ENCODE peak calls at places on chromosomes 4 and X, in seven cellular contexts. L is A549, W is IMR-90, S is GM12878, F is SK-N-SH, G is K562, Q is H1. K is an unnamed sample.

GRCh38 chrX:125202486-125203378 is 116.9 kb upstream of the TEX13C start:
- DNase-seq in L (no peak), W (no peak), S (no peak), F (peak), G (no peak), Q (no peak), K (no peak)

GRCh38 chr4:6619466-6620255 is 20.8 kb upstream of the MRFAP1 start:
- DNase-seq in L (no peak), W (no peak), S (no peak), F (peak), G (no peak), Q (no peak), K (no peak)

GRCh38 chr4:123505457-123506310 is 109.1 kb downstream of the SPRY1 start:
- DNase-seq in L (peak), W (peak), S (no peak), F (peak), G (peak), Q (peak), K (peak)

GRCh38 chrX:124127496-124127895 is 166.0 kb downstream of the STAG2 start:
- DNase-seq in L (peak), W (no peak), S (no peak), F (no peak), G (no peak), Q (no peak), K (no peak)

GRCh38 chr4:76688737-76689078 is 209.2 kb downstream of the SOWAHB start:
- DNase-seq in L (no peak), W (peak), S (no peak), F (peak), G (no peak), Q (no peak), K (no peak)

GRCh38 chr4:110988741-110989140 is 365.9 kb upstream of the PITX2 start:
- DNase-seq in L (no peak), W (no peak), S (no peak), F (no peak), G (no peak), Q (no peak), K (no peak)

GRCh38 chrX:1449581-1450149 is 3.0 kb downstream of the ASMTL start:
- DNase-seq in L (no peak), W (no peak), S (no peak), F (no peak), G (no peak), Q (no peak), K (no peak)

GRCh38 chrX:71941771-71942170 is 31.1 kb downstream of the NHSL2 start:
- DNase-seq in L (no peak), W (peak), S (no peak), F (no peak), G (no peak), Q (no peak), K (no peak)

GRCh38 chr4:173343832-173344397 is 9.8 kb upstream of the HMGB2 start:
- DNase-seq in L (no peak), W (no peak), S (no peak), F (no peak), G (no peak), Q (no peak), K (no peak)

GRCh38 chr4:99655315-99656081 is 2.1 kb downstream of the C4orf54 start:
- DNase-seq in L (no peak), W (peak), S (no peak), F (no peak), G (no peak), Q (no peak), K (no peak)

GRCh38 chr4:40310225-40310624 is 24.9 kb upstream of the CHRNA9 start:
- DNase-seq in L (no peak), W (no peak), S (no peak), F (no peak), G (no peak), Q (no peak), K (no peak)

GRCh38 chr4:52037730-52038108 is 380 bp downstream of the SGCB start:
- DNase-seq in L (peak), W (peak), S (no peak), F (peak), G (no peak), Q (no peak), K (no peak)

GRCh38 chrX:48890934-48891401 is 6.6 kb downstream of the TIMM17B start:
- DNase-seq in L (no peak), W (no peak), S (no peak), F (peak), G (no peak), Q (no peak), K (no peak)

GRCh38 chrX:70922776-70923473 is 8.0 kb downstream of the SLC7A3 start:
- DNase-seq in L (no peak), W (no peak), S (no peak), F (no peak), G (no peak), Q (no peak), K (no peak)

GRCh38 chrX:156004740-156005139 is 7.2 kb downstream of the IL9R start:
- DNase-seq in L (no peak), W (no peak), S (no peak), F (no peak), G (no peak), Q (no peak), K (no peak)

GRCh38 chr4:110442788-110443187 is 33.2 kb upstream of the ENPEP start:
- DNase-seq in L (no peak), W (no peak), S (no peak), F (no peak), G (no peak), Q (no peak), K (no peak)

GRCh38 chrX:42378857-42379256 is 399.1 kb downstream of the PPP1R2C start:
- DNase-seq in L (no peak), W (no peak), S (no peak), F (no peak), G (no peak), Q (no peak), K (no peak)

GRCh38 chrX:129963729-129964128 is 18.7 kb upstream of the BCORL1 start:
- DNase-seq in L (no peak), W (no peak), S (no peak), F (no peak), G (no peak), Q (no peak), K (no peak)

GRCh38 chr4:77430847-77431246 is 174.8 kb upstream of the CXCL13 start:
- DNase-seq in L (no peak), W (no peak), S (no peak), F (no peak), G (peak), Q (no peak), K (no peak)

GRCh38 chr4:178970433-178971140 is 1528.3 kb upstream of the AGA start:
- DNase-seq in L (no peak), W (no peak), S (no peak), F (no peak), G (no peak), Q (no peak), K (no peak)

GRCh38 chr4:89290727-89291126 is 16.9 kb downstream of the GPRIN3 start:
- DNase-seq in L (no peak), W (no peak), S (no peak), F (no peak), G (no peak), Q (no peak), K (no peak)

GRCh38 chr4:18937746-18938145 is 916.2 kb upstream of the LCORL start:
- DNase-seq in L (no peak), W (no peak), S (no peak), F (no peak), G (no peak), Q (no peak), K (no peak)

GRCh38 chr4:52588771-52589591 is 70.1 kb downstream of the USP46 start:
- DNase-seq in L (no peak), W (peak), S (no peak), F (no peak), G (no peak), Q (no peak), K (no peak)

GRCh38 chrX:85620466-85620865 is 241.0 kb upstream of the POF1B start:
- DNase-seq in L (no peak), W (no peak), S (no peak), F (no peak), G (no peak), Q (no peak), K (no peak)

GRCh38 chr4:3422808-3423297 is 18.9 kb upstream of the HGFAC start:
- DNase-seq in L (no peak), W (no peak), S (no peak), F (no peak), G (no peak), Q (no peak), K (no peak)

GRCh38 chr4:161554372-161554990 is 609.3 kb downstream of the FSTL5 start:
- DNase-seq in L (peak), W (peak), S (no peak), F (no peak), G (no peak), Q (no peak), K (no peak)
- TF ChIP-seq RFX5 in L (no peak), W (no peak), S (no peak), F (no peak), G (no peak), Q (no peak), K (no peak)

GRCh38 chr4:157821814-157822213 is 351.0 kb downstream of the GASK1B start:
- DNase-seq in L (no peak), W (no peak), S (no peak), F (no peak), G (no peak), Q (no peak), K (no peak)

GRCh38 chr4:157819693-157820464 is 352.9 kb downstream of the GASK1B start:
- DNase-seq in L (no peak), W (no peak), S (no peak), F (no peak), G (no peak), Q (no peak), K (no peak)

GRCh38 chr4:157818946-157819692 is 353.7 kb downstream of the GASK1B start:
- DNase-seq in L (no peak), W (no peak), S (no peak), F (no peak), G (no peak), Q (no peak), K (no peak)

DNA sequence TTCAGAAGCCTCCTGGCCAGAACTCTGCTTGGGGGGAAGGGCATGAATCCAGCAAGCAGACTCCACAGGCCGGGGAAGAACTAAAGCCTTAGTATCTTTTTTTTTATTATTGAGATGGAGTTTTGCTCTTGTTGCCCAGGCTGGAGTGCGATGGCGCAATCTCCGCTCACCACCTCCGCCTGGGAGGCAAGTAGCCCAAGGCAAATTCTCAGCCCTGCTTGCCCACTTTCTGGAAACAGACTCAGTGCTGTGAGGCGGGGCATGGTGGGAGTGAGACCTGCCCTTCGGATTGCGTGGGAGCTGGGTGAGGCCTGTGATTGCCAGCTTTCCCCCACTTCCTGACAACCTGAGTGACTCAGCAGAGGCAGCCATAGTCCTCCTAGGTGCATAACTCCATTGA is 348.8 kb downstream of the GASK1B start:
- DNase-seq in L (no peak), W (no peak), S (no peak), F (no peak), G (no peak), Q (no peak), K (no peak)
- TF ChIP-seq RFX5 in L (no peak), W (no peak), S (no peak), F (no peak), G (no peak), Q (no peak), K (no peak)

GRCh38 chrX:131843996-131844395 is 179.1 kb upstream of the STK26 start:
- DNase-seq in L (no peak), W (no peak), S (no peak), F (no peak), G (no peak), Q (no peak), K (no peak)

GRCh38 chrX:131841496-131842410 is 181.3 kb upstream of the STK26 start:
- DNase-seq in L (peak), W (peak), S (no peak), F (peak), G (peak), Q (no peak), K (peak)

GRCh38 chrX:131840799-131841495 is 182.2 kb upstream of the STK26 start:
- DNase-seq in L (no peak), W (no peak), S (no peak), F (peak), G (no peak), Q (no peak), K (no peak)

GRCh38 chrX:131845771-131846170 is 177.3 kb upstream of the STK26 start:
- DNase-seq in L (no peak), W (no peak), S (no peak), F (no peak), G (no peak), Q (no peak), K (no peak)

DNA sequence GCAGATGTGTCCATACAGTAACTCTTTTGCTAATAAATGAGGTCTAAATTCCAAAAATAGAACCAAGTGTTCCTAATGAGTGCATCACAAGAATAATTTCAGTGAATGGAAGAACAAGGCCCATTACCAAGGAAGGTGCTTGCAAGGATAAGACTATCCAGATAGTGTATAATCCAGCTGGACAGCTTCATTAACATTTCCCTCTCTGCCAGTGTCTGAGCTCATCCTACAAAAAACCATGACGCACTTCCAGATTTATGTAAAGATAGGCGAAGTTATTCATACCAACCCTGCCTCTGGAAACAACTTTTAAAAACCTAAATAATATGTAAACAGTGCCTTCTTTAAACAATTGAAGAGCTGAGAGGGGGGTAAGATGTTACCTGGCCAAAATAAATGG is 177.9 kb upstream of the STK26 start:
- DNase-seq in L (no peak), W (no peak), S (no peak), F (no peak), G (no peak), Q (no peak), K (no peak)
- TF ChIP-seq RFX5 in L (no peak), W (no peak), S (no peak), F (no peak), G (no peak), Q (no peak), K (no peak)

DNA sequence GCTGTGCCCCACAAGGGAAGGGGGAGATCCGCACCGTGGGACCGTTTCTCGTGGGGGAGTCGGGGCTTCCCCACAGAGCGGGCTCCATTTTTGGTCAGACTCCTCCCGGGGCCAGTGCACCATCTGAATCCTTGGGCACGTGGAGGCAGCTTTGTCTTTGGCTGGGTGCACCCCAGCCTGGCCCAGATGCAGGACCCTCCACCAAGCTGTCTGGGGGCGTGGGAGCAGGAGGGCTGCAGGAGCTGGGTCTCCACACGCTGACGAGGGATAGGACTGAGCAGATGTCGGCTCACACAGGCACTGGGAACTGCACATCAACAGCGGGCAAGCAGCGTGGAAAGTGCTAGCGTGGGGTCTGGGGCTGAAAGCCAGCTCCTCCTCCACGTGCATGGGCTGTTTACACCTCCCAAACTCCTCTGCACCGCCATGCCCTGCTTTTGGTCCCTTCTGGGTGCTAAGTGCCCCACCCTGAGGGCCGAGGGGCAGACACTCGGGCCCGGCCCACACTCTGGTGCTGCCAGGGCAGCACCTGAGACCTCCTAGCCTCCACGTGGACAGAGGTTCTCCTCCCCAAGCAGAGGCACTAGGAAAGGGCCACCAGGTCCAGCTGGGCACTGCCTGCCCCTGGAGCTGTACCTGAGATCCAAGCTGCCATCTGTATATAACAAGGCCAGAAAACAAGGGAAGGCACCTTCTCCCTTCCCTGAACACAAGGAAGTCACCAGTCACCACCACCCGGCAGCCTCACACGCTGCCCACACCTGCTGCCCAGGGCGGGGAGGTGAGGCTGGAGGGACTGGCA is 13.8 kb downstream of the DGKQ start:
- DNase-seq in L (no peak), W (no peak), S (no peak), F (peak), G (no peak), Q (no peak), K (no peak)
- TF ChIP-seq RFX5 in L (no peak), W (no peak), S (no peak), F (no peak), G (no peak), Q (no peak), K (no peak)

GRCh38 chr4:105619193-105619931 is 66.9 kb downstream of the ARHGEF38 start:
- DNase-seq in L (no peak), W (no peak), S (no peak), F (peak), G (no peak), Q (no peak), K (no peak)
- TF ChIP-seq RFX5 in L (no peak), W (no peak), S (no peak), F (no peak), G (no peak), Q (no peak), K (no peak)

K was measured in HepG2.